ENCODE peak calls at places on chromosomes 5 and 9, in ten cellular contexts. One of them, this sample, is unnamed.

GRCh38 chr9:127860260-127860659 is 5.8 kb upstream of the ENG start:
- DNase-seq in left ventricle myocardium inferior: no peak
- DNase-seq in CD4-positive, CD25-positive, alpha-beta regulatory T cell: no peak
- DNase-seq in cardiac muscle cell: peak
- DNase-seq in OCI-LY7: no peak
- DNase-seq in lower lobe of right lung: no peak
- DNase-seq in WERI-Rb-1: no peak
- DNase-seq in H9: no peak
- DNase-seq in heart left ventricle: peak
- DNase-seq in HCT116: no peak
- DNase-seq in this sample: no peak

GRCh38 chr5:24598926-24599325 is 45.9 kb downstream of the CDH10 start:
- DNase-seq in left ventricle myocardium inferior: no peak
- DNase-seq in CD4-positive, CD25-positive, alpha-beta regulatory T cell: no peak
- DNase-seq in cardiac muscle cell: peak
- DNase-seq in OCI-LY7: no peak
- DNase-seq in lower lobe of right lung: no peak
- DNase-seq in WERI-Rb-1: no peak
- DNase-seq in H9: no peak
- DNase-seq in heart left ventricle: no peak
- DNase-seq in HCT116: no peak
- DNase-seq in this sample: no peak

GRCh38 chr5:41707853-41708603 is 162.2 kb downstream of the OXCT1 start:
- DNase-seq in left ventricle myocardium inferior: no peak
- DNase-seq in CD4-positive, CD25-positive, alpha-beta regulatory T cell: no peak
- DNase-seq in cardiac muscle cell: peak
- DNase-seq in OCI-LY7: peak
- DNase-seq in lower lobe of right lung: no peak
- DNase-seq in WERI-Rb-1: peak
- DNase-seq in H9: peak
- DNase-seq in heart left ventricle: no peak
- DNase-seq in HCT116: peak
- DNase-seq in this sample: no peak

GRCh38 chr5:160629007-160629402 is 207.3 kb downstream of the PTTG1 start:
- DNase-seq in left ventricle myocardium inferior: no peak
- DNase-seq in CD4-positive, CD25-positive, alpha-beta regulatory T cell: no peak
- DNase-seq in cardiac muscle cell: no peak
- DNase-seq in OCI-LY7: no peak
- DNase-seq in lower lobe of right lung: no peak
- DNase-seq in WERI-Rb-1: no peak
- DNase-seq in H9: no peak
- DNase-seq in heart left ventricle: no peak
- DNase-seq in HCT116: no peak
- DNase-seq in this sample: peak

GRCh38 chr9:588952-589351 is 252.5 kb upstream of the DMRT1 start:
- DNase-seq in left ventricle myocardium inferior: no peak
- DNase-seq in CD4-positive, CD25-positive, alpha-beta regulatory T cell: no peak
- DNase-seq in cardiac muscle cell: no peak
- DNase-seq in OCI-LY7: no peak
- DNase-seq in lower lobe of right lung: no peak
- DNase-seq in WERI-Rb-1: peak
- DNase-seq in H9: no peak
- DNase-seq in heart left ventricle: no peak
- DNase-seq in HCT116: no peak
- DNase-seq in this sample: no peak

GRCh38 chr9:135463140-135463539 is 16.4 kb upstream of the PPP1R26 start:
- DNase-seq in left ventricle myocardium inferior: no peak
- DNase-seq in CD4-positive, CD25-positive, alpha-beta regulatory T cell: no peak
- DNase-seq in cardiac muscle cell: no peak
- DNase-seq in OCI-LY7: no peak
- DNase-seq in lower lobe of right lung: no peak
- DNase-seq in WERI-Rb-1: peak
- DNase-seq in H9: no peak
- DNase-seq in heart left ventricle: no peak
- DNase-seq in HCT116: peak
- DNase-seq in this sample: no peak

GRCh38 chr5:151896041-151896691 is 28.5 kb downstream of the GLRA1 start:
- DNase-seq in left ventricle myocardium inferior: no peak
- DNase-seq in CD4-positive, CD25-positive, alpha-beta regulatory T cell: no peak
- DNase-seq in cardiac muscle cell: no peak
- DNase-seq in OCI-LY7: no peak
- DNase-seq in lower lobe of right lung: no peak
- DNase-seq in WERI-Rb-1: no peak
- DNase-seq in H9: peak
- DNase-seq in heart left ventricle: no peak
- DNase-seq in HCT116: no peak
- DNase-seq in this sample: no peak

GRCh38 chr9:128428644-128429504 is 8.2 kb downstream of the CERCAM start:
- DNase-seq in left ventricle myocardium inferior: no peak
- DNase-seq in CD4-positive, CD25-positive, alpha-beta regulatory T cell: no peak
- DNase-seq in cardiac muscle cell: no peak
- DNase-seq in OCI-LY7: no peak
- DNase-seq in lower lobe of right lung: no peak
- DNase-seq in WERI-Rb-1: peak
- DNase-seq in H9: no peak
- DNase-seq in heart left ventricle: no peak
- DNase-seq in HCT116: no peak
- DNase-seq in this sample: no peak

GRCh38 chr5:57468481-57469165 is 14.0 kb downstream of the ACTBL2 start:
- DNase-seq in left ventricle myocardium inferior: no peak
- DNase-seq in CD4-positive, CD25-positive, alpha-beta regulatory T cell: no peak
- DNase-seq in cardiac muscle cell: no peak
- DNase-seq in OCI-LY7: no peak
- DNase-seq in lower lobe of right lung: no peak
- DNase-seq in WERI-Rb-1: no peak
- DNase-seq in H9: no peak
- DNase-seq in heart left ventricle: no peak
- DNase-seq in HCT116: no peak
- DNase-seq in this sample: no peak

GRCh38 chr5:181190711-181191525 is 14.1 kb downstream of the TRIM7 start:
- DNase-seq in left ventricle myocardium inferior: peak
- DNase-seq in CD4-positive, CD25-positive, alpha-beta regulatory T cell: peak
- DNase-seq in cardiac muscle cell: peak
- DNase-seq in OCI-LY7: peak
- DNase-seq in lower lobe of right lung: peak
- DNase-seq in WERI-Rb-1: peak
- DNase-seq in H9: no peak
- DNase-seq in heart left ventricle: peak
- DNase-seq in HCT116: no peak
- DNase-seq in this sample: peak

GRCh38 chr9:100096378-100096916 is 2.4 kb downstream of the ERP44 start:
- DNase-seq in left ventricle myocardium inferior: no peak
- DNase-seq in CD4-positive, CD25-positive, alpha-beta regulatory T cell: no peak
- DNase-seq in cardiac muscle cell: no peak
- DNase-seq in OCI-LY7: no peak
- DNase-seq in lower lobe of right lung: no peak
- DNase-seq in WERI-Rb-1: no peak
- DNase-seq in H9: no peak
- DNase-seq in heart left ventricle: no peak
- DNase-seq in HCT116: no peak
- DNase-seq in this sample: no peak
- H3K27ac ChIP-seq in left ventricle myocardium inferior: no peak
- H3K27ac ChIP-seq in CD4-positive, CD25-positive, alpha-beta regulatory T cell: no peak
- H3K27ac ChIP-seq in cardiac muscle cell: no peak
- H3K27ac ChIP-seq in OCI-LY7: peak
- H3K27ac ChIP-seq in lower lobe of right lung: no peak
- H3K27ac ChIP-seq in WERI-Rb-1: no peak
- H3K27ac ChIP-seq in H9: no peak
- H3K27ac ChIP-seq in heart left ventricle: no peak
- H3K27ac ChIP-seq in HCT116: no peak
- H3K27ac ChIP-seq in this sample: no peak

DNA sequence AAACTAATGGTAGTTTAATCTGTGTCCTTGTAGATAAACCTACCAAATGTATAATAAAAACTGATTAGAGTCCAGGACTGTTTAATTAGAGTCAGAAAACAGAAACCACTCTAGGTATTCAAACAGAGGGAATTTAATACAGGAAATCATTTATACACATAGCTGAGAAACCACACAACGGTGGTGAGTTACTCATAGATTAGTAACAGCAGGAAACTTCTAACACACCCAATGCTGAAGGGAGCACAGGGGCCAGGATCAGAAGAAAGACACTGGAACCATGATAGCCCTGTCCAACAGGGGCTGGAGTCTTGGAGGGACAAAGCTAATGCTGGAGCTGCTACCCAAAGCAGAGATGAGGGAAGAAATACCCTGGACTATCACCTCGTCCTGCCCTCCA is 321.0 kb downstream of the ACTL7B start:
- DNase-seq in left ventricle myocardium inferior: no peak
- DNase-seq in CD4-positive, CD25-positive, alpha-beta regulatory T cell: no peak
- DNase-seq in cardiac muscle cell: no peak
- DNase-seq in OCI-LY7: no peak
- DNase-seq in lower lobe of right lung: no peak
- DNase-seq in WERI-Rb-1: no peak
- DNase-seq in H9: no peak
- DNase-seq in heart left ventricle: no peak
- DNase-seq in HCT116: peak
- DNase-seq in this sample: no peak
- H3K27ac ChIP-seq in left ventricle myocardium inferior: no peak
- H3K27ac ChIP-seq in CD4-positive, CD25-positive, alpha-beta regulatory T cell: no peak
- H3K27ac ChIP-seq in cardiac muscle cell: no peak
- H3K27ac ChIP-seq in OCI-LY7: no peak
- H3K27ac ChIP-seq in lower lobe of right lung: no peak
- H3K27ac ChIP-seq in WERI-Rb-1: no peak
- H3K27ac ChIP-seq in H9: no peak
- H3K27ac ChIP-seq in heart left ventricle: no peak
- H3K27ac ChIP-seq in HCT116: no peak
- H3K27ac ChIP-seq in this sample: no peak

DNA sequence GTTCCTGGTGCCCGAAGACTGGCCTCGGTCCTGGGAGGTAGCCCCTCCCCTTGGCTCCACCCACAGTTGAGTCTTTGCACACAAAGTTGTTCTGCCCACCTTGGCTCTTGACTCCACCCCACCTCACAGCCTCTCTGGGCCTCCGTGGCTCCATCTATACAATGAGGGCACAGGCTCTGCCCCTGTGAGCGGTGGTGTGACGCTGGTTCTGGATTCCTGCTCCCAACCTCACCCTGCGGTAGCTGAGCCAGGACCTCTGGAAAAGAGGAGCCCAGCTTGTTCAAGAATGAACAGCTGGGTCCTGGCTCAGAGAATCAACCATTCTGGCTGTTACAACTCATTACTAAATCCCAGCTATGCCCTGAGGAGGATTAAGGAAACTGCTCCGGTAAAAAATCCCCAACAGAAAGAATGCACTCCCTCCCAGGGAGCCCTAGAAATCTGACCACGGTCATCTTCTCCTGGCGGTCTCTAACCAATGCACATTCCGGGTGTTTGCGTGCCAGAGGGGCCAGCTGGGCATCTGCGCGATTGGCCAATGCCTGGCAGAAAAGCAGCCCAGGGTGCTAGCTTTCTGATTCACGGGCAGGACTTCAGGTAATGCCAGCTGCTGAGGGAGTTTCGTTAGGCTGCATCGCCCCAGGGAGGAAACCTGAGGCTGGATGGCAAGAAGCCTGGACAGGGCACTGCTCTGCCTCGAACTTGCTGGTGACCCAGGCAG is 9.9 kb upstream of the GRHPR start:
- DNase-seq in left ventricle myocardium inferior: no peak
- DNase-seq in CD4-positive, CD25-positive, alpha-beta regulatory T cell: no peak
- DNase-seq in cardiac muscle cell: no peak
- DNase-seq in OCI-LY7: peak
- DNase-seq in lower lobe of right lung: no peak
- DNase-seq in WERI-Rb-1: peak
- DNase-seq in H9: peak
- DNase-seq in heart left ventricle: no peak
- DNase-seq in HCT116: no peak
- DNase-seq in this sample: no peak
- H3K27ac ChIP-seq in left ventricle myocardium inferior: peak
- H3K27ac ChIP-seq in CD4-positive, CD25-positive, alpha-beta regulatory T cell: no peak
- H3K27ac ChIP-seq in cardiac muscle cell: no peak
- H3K27ac ChIP-seq in OCI-LY7: peak
- H3K27ac ChIP-seq in lower lobe of right lung: peak
- H3K27ac ChIP-seq in WERI-Rb-1: peak
- H3K27ac ChIP-seq in H9: no peak
- H3K27ac ChIP-seq in heart left ventricle: peak
- H3K27ac ChIP-seq in HCT116: no peak
- H3K27ac ChIP-seq in this sample: no peak

GRCh38 chr5:3997670-3998069 is 402.0 kb downstream of the IRX1 start:
- DNase-seq in left ventricle myocardium inferior: no peak
- DNase-seq in CD4-positive, CD25-positive, alpha-beta regulatory T cell: no peak
- DNase-seq in cardiac muscle cell: peak
- DNase-seq in OCI-LY7: no peak
- DNase-seq in lower lobe of right lung: no peak
- DNase-seq in WERI-Rb-1: no peak
- DNase-seq in H9: no peak
- DNase-seq in heart left ventricle: no peak
- DNase-seq in HCT116: no peak
- DNase-seq in this sample: no peak

GRCh38 chr5:3994635-3995034 is 399.0 kb downstream of the IRX1 start:
- DNase-seq in left ventricle myocardium inferior: no peak
- DNase-seq in CD4-positive, CD25-positive, alpha-beta regulatory T cell: no peak
- DNase-seq in cardiac muscle cell: no peak
- DNase-seq in OCI-LY7: no peak
- DNase-seq in lower lobe of right lung: no peak
- DNase-seq in WERI-Rb-1: no peak
- DNase-seq in H9: no peak
- DNase-seq in heart left ventricle: no peak
- DNase-seq in HCT116: no peak
- DNase-seq in this sample: no peak

GRCh38 chr5:3996871-3997410 is 401.3 kb downstream of the IRX1 start:
- DNase-seq in left ventricle myocardium inferior: no peak
- DNase-seq in CD4-positive, CD25-positive, alpha-beta regulatory T cell: no peak
- DNase-seq in cardiac muscle cell: no peak
- DNase-seq in OCI-LY7: no peak
- DNase-seq in lower lobe of right lung: no peak
- DNase-seq in WERI-Rb-1: no peak
- DNase-seq in H9: no peak
- DNase-seq in heart left ventricle: no peak
- DNase-seq in HCT116: no peak
- DNase-seq in this sample: no peak

GRCh38 chr5:3993856-3994473 is 398.3 kb downstream of the IRX1 start:
- DNase-seq in left ventricle myocardium inferior: peak
- DNase-seq in CD4-positive, CD25-positive, alpha-beta regulatory T cell: no peak
- DNase-seq in cardiac muscle cell: no peak
- DNase-seq in OCI-LY7: no peak
- DNase-seq in lower lobe of right lung: no peak
- DNase-seq in WERI-Rb-1: no peak
- DNase-seq in H9: no peak
- DNase-seq in heart left ventricle: peak
- DNase-seq in HCT116: no peak
- DNase-seq in this sample: no peak

DNA sequence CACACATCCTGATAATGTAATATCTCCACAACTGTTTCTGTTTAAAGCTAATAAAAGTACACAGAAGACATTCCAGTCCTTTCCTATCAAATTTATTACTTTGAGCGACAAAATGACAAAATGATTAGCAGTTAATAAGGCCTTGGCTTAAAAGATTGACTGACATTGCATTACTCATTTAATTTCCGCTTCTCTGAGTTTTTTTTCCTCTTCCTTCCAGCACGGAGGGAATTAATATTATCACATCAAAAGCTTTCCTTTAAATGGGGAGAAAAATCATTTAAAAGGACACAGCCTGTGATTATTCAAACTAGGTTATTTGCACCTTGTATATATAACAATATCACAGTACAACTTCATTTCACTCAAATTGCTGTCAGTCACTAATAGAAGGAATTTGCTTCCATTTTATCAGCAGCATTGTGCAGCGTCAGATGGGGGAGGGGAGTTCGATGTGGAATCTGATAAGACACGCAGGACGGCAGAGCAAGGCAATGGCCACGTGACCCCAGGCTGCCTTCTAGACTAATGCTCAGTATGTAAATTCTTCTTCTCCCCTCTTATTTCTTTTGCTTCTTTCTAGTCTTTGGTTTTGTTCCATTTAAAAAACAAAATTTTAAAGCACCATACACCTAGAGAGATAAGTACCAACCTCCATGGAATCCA is 400.5 kb downstream of the IRX1 start:
- DNase-seq in left ventricle myocardium inferior: no peak
- DNase-seq in CD4-positive, CD25-positive, alpha-beta regulatory T cell: no peak
- DNase-seq in cardiac muscle cell: no peak
- DNase-seq in OCI-LY7: no peak
- DNase-seq in lower lobe of right lung: no peak
- DNase-seq in WERI-Rb-1: no peak
- DNase-seq in H9: no peak
- DNase-seq in heart left ventricle: no peak
- DNase-seq in HCT116: no peak
- DNase-seq in this sample: no peak
- H3K27ac ChIP-seq in left ventricle myocardium inferior: no peak
- H3K27ac ChIP-seq in CD4-positive, CD25-positive, alpha-beta regulatory T cell: no peak
- H3K27ac ChIP-seq in cardiac muscle cell: no peak
- H3K27ac ChIP-seq in OCI-LY7: no peak
- H3K27ac ChIP-seq in lower lobe of right lung: no peak
- H3K27ac ChIP-seq in WERI-Rb-1: no peak
- H3K27ac ChIP-seq in H9: no peak
- H3K27ac ChIP-seq in heart left ventricle: no peak
- H3K27ac ChIP-seq in HCT116: no peak
- H3K27ac ChIP-seq in this sample: no peak